ENCODE peak calls at places on chromosomes 2 and 18, in ten cellular contexts. Y, U, G, F, Q, W, K, R, Z and N are unnamed samples.

GRCh38 chr18:36297419-36298112 is at the start of gene FHOD3:
- DNase-seq in Y (peak; percentile 26), U (peak; percentile 82), G (peak; percentile 36), F (no peak), Q (no peak), W (peak; percentile 49), K (peak; percentile 54), R (peak; percentile 81), Z (peak; percentile 79), N (peak; percentile 56)

GRCh38 chr2:181123798-181124217 is 143.4 kb downstream of the UBE2E3 start:
- DNase-seq in Y (no peak), U (no peak), G (no peak), F (no peak), Q (no peak), W (no peak), K (peak; percentile 12), R (no peak), Z (no peak), N (no peak)

GRCh38 chr2:16021611-16022363 is 81.4 kb downstream of the MYCN start:
- DNase-seq in Y (no peak), U (no peak), G (no peak), F (no peak), Q (no peak), W (no peak), K (no peak), R (no peak), Z (no peak), N (no peak)

GRCh38 chr2:11681722-11682589 is 12.0 kb upstream of the NTSR2 start:
- DNase-seq in Y (peak; percentile 43), U (no peak), G (no peak), F (peak; percentile 19), Q (peak; percentile 84), W (no peak), K (peak; percentile 89), R (peak; percentile 83), Z (peak; percentile 73), N (peak; percentile 72)

GRCh38 chr2:172395503-172395902 is 31.9 kb upstream of the ITGA6 start:
- DNase-seq in Y (no peak), U (peak; percentile 44), G (no peak), F (no peak), Q (no peak), W (peak; percentile 43), K (no peak), R (no peak), Z (no peak), N (no peak)

GRCh38 chr2:160756481-160756880 is 262.9 kb upstream of the RBMS1 start:
- DNase-seq in Y (no peak), U (no peak), G (no peak), F (no peak), Q (no peak), W (no peak), K (no peak), R (no peak), Z (no peak), N (no peak)

GRCh38 chr2:160363961-160364733 is 129.5 kb downstream of the RBMS1 start:
- DNase-seq in Y (no peak), U (no peak), G (no peak), F (no peak), Q (no peak), W (peak; percentile 48), K (no peak), R (no peak), Z (no peak), N (no peak)

GRCh38 chr18:76064998-76065397 is 430.0 kb downstream of the ZNF516 start:
- DNase-seq in Y (no peak), U (no peak), G (no peak), F (no peak), Q (no peak), W (no peak), K (no peak), R (no peak), Z (no peak), N (no peak)

GRCh38 chr2:175620035-175620434 is 382.0 kb downstream of the LNPK start:
- DNase-seq in Y (no peak), U (no peak), G (no peak), F (no peak), Q (no peak), W (no peak), K (no peak), R (no peak), Z (no peak), N (no peak)

GRCh38 chr2:206064077-206064476 is 21.9 kb downstream of the INO80D start:
- DNase-seq in Y (no peak), U (no peak), G (no peak), F (no peak), Q (no peak), W (no peak), K (no peak), R (no peak), Z (no peak), N (no peak)

GRCh38 chr18:12593861-12594260 is 64.0 kb downstream of the SPIRE1 start:
- DNase-seq in Y (no peak), U (no peak), G (no peak), F (no peak), Q (no peak), W (peak; percentile 69), K (no peak), R (no peak), Z (no peak), N (no peak)

GRCh38 chr2:198314559-198315153 is 510.3 kb downstream of the PLCL1 start:
- DNase-seq in Y (peak; percentile 56), U (no peak), G (no peak), F (peak; percentile 54), Q (no peak), W (peak; percentile 65), K (no peak), R (no peak), Z (no peak), N (no peak)

GRCh38 chr2:26922638-26923466 is 47.6 kb upstream of the MAPRE3 start:
- DNase-seq in Y (peak; percentile 68), U (peak; percentile 38), G (peak; percentile 62), F (peak; percentile 47), Q (peak; percentile 81), W (peak; percentile 6), K (peak; percentile 69), R (peak; percentile 58), Z (peak; percentile 64), N (peak; percentile 78)

GRCh38 chr2:162333968-162334367 is 10.0 kb upstream of the GCA start:
- DNase-seq in Y (peak; percentile 42), U (no peak), G (no peak), F (no peak), Q (no peak), W (peak; percentile 33), K (no peak), R (no peak), Z (peak; percentile 56), N (no peak)

GRCh38 chr2:46315103-46315890 is 18.1 kb downstream of the EPAS1 start:
- DNase-seq in Y (peak; percentile 98), U (peak; percentile 93), G (peak; percentile 100), F (peak; percentile 52), Q (peak; percentile 97), W (peak; percentile 95), K (no peak), R (peak; percentile 94), Z (peak; percentile 89), N (peak; percentile 77)
- TF ChIP-seq POLR2A in Y (peak; percentile 3), U (no peak), G (peak; percentile 49), F (no peak), Q (no peak), W (peak; percentile 89), K (no peak), R (peak; percentile 28), Z (no peak), N (peak; percentile 29)

GRCh38 chr2:63059434-63060078 is 8.9 kb downstream of the OTX1 start:
- DNase-seq in Y (no peak), U (no peak), G (no peak), F (no peak), Q (no peak), W (no peak), K (no peak), R (peak; percentile 28), Z (peak; percentile 36), N (no peak)
- TF ChIP-seq POLR2A in Y (no peak), U (no peak), G (no peak), F (no peak), Q (no peak), W (no peak), K (no peak), R (no peak), Z (no peak), N (no peak)

GRCh38 chr2:19686439-19686838 is 215.3 kb downstream of the TTC32 start:
- DNase-seq in Y (no peak), U (no peak), G (no peak), F (no peak), Q (no peak), W (no peak), K (no peak), R (no peak), Z (no peak), N (no peak)

GRCh38 chr2:19689769-19690168 is 212.0 kb downstream of the TTC32 start:
- DNase-seq in Y (no peak), U (no peak), G (no peak), F (no peak), Q (peak; percentile 40), W (no peak), K (no peak), R (no peak), Z (no peak), N (no peak)

GRCh38 chr2:19685713-19686112 is 216.1 kb downstream of the TTC32 start:
- DNase-seq in Y (no peak), U (no peak), G (no peak), F (no peak), Q (no peak), W (no peak), K (no peak), R (no peak), Z (peak; percentile 25), N (no peak)

GRCh38 chr2:19687260-19687659 is 214.5 kb downstream of the TTC32 start:
- DNase-seq in Y (no peak), U (no peak), G (no peak), F (no peak), Q (no peak), W (peak; percentile 42), K (no peak), R (no peak), Z (no peak), N (no peak)

GRCh38 chr2:19688059-19688458 is 213.7 kb downstream of the TTC32 start:
- DNase-seq in Y (no peak), U (peak; percentile 17), G (no peak), F (no peak), Q (no peak), W (no peak), K (no peak), R (no peak), Z (no peak), N (no peak)
- TF ChIP-seq POLR2A in Y (no peak), U (no peak), G (no peak), F (no peak), Q (no peak), W (no peak), K (no peak), R (no peak), Z (no peak), N (no peak)

GRCh38 chr2:202237787-202238233 is 587 bp downstream of the SUMO1 start:
- DNase-seq in Y (peak; percentile 36), U (peak; percentile 27), G (peak; percentile 21), F (no peak), Q (no peak), W (peak; percentile 60), K (peak; percentile 23), R (no peak), Z (peak; percentile 57), N (peak; percentile 53)

GRCh38 chr2:202238234-202239197 is at the start of gene SUMO1:
- DNase-seq in Y (peak; percentile 91), U (peak; percentile 90), G (peak; percentile 89), F (peak; percentile 69), Q (peak; percentile 98), W (peak; percentile 87), K (peak; percentile 86), R (peak; percentile 90), Z (peak; percentile 96), N (peak; percentile 84)
- TF ChIP-seq POLR2A in Y (peak; percentile 83), U (no peak), G (peak; percentile 51), F (peak; percentile 71), Q (no peak), W (no peak), K (peak; percentile 86), R (peak; percentile 70), Z (no peak), N (peak; percentile 66)

GRCh38 chr2:28393115-28393836 is 618 bp downstream of the FOSL2 start:
- DNase-seq in Y (peak; percentile 63), U (peak; percentile 80), G (peak; percentile 63), F (no peak), Q (peak; percentile 94), W (peak; percentile 68), K (peak; percentile 38), R (peak; percentile 81), Z (peak; percentile 53), N (no peak)
- TF ChIP-seq POLR2A in Y (peak; percentile 28), U (no peak), G (peak; percentile 27), F (no peak), Q (no peak), W (peak; percentile 17), K (no peak), R (no peak), Z (no peak), N (peak; percentile 52)